ENCODE peak calls at places on chromosomes 6 and 20, in five cellular contexts. M is Caco-2, L is A673, G is foreskin fibroblast, D is adrenal gland. O is an unnamed sample.

GRCh38 chr20:42701948-42702347 is 487.8 kb downstream of the PTPRT start:
- DNase-seq in D (no peak), M (no peak), G (no peak), L (no peak), O (no peak)

GRCh38 chr6:141195251-141195832 is 937.4 kb upstream of the GJE1 start:
- DNase-seq in G (no peak), D (no peak), L (no peak), M (no peak), O (no peak)

GRCh38 chr6:45420083-45420908 is 42.6 kb upstream of the SUPT3H start:
- DNase-seq in L (peak; percentile 44), G (peak; percentile 77), M (no peak), D (no peak), O (no peak)

GRCh38 chr20:22546344-22546743 is 38.0 kb downstream of the FOXA2 start:
- DNase-seq in L (no peak), G (no peak), D (no peak), M (no peak), O (no peak)

GRCh38 chr6:84853901-84854300 is 89.5 kb upstream of the TBX18 start:
- DNase-seq in L (no peak), D (no peak), G (peak; percentile 66), M (no peak), O (no peak)

GRCh38 chr6:84026721-84027164 is 6.8 kb upstream of the MRAP2 start:
- DNase-seq in M (no peak), D (no peak), G (peak; percentile 16), L (peak; percentile 23), O (no peak)

GRCh38 chr6:3510617-3511016 is 53.8 kb upstream of the SLC22A23 start:
- DNase-seq in D (no peak), G (no peak), M (no peak), L (no peak), O (no peak)

GRCh38 chr6:160952633-160953281 is 38.8 kb upstream of the MAP3K4 start:
- DNase-seq in D (no peak), G (peak; percentile 10), M (no peak), L (no peak), O (no peak)

GRCh38 chr20:48012401-48012974 is 227.2 kb upstream of the SULF2 start:
- DNase-seq in L (no peak), G (peak; percentile 1), D (no peak), M (no peak), O (no peak)

GRCh38 chr20:6769953-6770831 is 2.7 kb downstream of the BMP2 start:
- DNase-seq in M (peak; percentile 47), D (no peak), L (no peak), G (peak; percentile 68), O (no peak)

GRCh38 chr6:10093282-10093681 is 321.6 kb downstream of the TFAP2A start:
- DNase-seq in D (no peak), M (no peak), G (no peak), L (no peak), O (no peak)

GRCh38 chr6:118325220-118325860 is 222.8 kb upstream of the PLN start:
- DNase-seq in L (no peak), G (peak; percentile 73), M (no peak), D (no peak), O (no peak)

GRCh38 chr6:19433101-19433500 is 404.1 kb upstream of the ID4 start:
- DNase-seq in L (peak; percentile 49), G (no peak), D (no peak), M (no peak), O (no peak)

GRCh38 chr20:35972445-35972844 is 4.1 kb downstream of the CNBD2 start:
- DNase-seq in L (no peak), G (peak; percentile 63), M (no peak), D (peak; percentile 63), O (peak; percentile 80)

GRCh38 chr6:163354085-163354484 is 60.4 kb upstream of the QKI start:
- DNase-seq in M (no peak), L (no peak), G (peak; percentile 9), D (peak; percentile 77), O (no peak)

GRCh38 chr20:24622856-24623255 is 153.4 kb downstream of the SYNDIG1 start:
- DNase-seq in G (peak; percentile 20), M (no peak), D (no peak), L (no peak), O (no peak)

GRCh38 chr20:34567885-34568865 is 9.7 kb downstream of the MAP1LC3A start:
- DNase-seq in G (no peak), D (no peak), M (peak; percentile 35), L (no peak), O (no peak)

GRCh38 chr6:20468179-20468578 is 66.1 kb upstream of the CDKAL1 start:
- DNase-seq in D (no peak), L (no peak), G (no peak), M (no peak), O (no peak)

GRCh38 chr6:14542670-14543366 is 425.2 kb downstream of the CD83 start:
- DNase-seq in G (peak; percentile 88), M (no peak), D (no peak), L (peak; percentile 67), O (peak; percentile 37)

GRCh38 chr6:9173229-9173628 is 737.9 kb upstream of the SLC35B3 start:
- DNase-seq in D (no peak), G (no peak), L (no peak), M (no peak), O (no peak)

GRCh38 chr6:2061880-2062279 is 183.5 kb downstream of the GMDS start:
- DNase-seq in G (peak; percentile 17), L (no peak), D (no peak), M (no peak), O (no peak)

GRCh38 chr6:120511712-120512111 is 822.6 kb downstream of the TBC1D32 start:
- DNase-seq in L (no peak), G (no peak), M (no peak), D (no peak), O (no peak)

GRCh38 chr6:24033284-24033683 is 92.7 kb upstream of the NRSN1 start:
- DNase-seq in L (no peak), G (no peak), D (no peak), M (peak; percentile 52), O (no peak)

GRCh38 chr6:50608421-50608820 is 104.9 kb upstream of the TFAP2D start:
- DNase-seq in D (no peak), L (no peak), G (no peak), M (no peak), O (no peak)

GRCh38 chr6:35488517-35488862 is 8.4 kb downstream of the TEAD3 start:
- DNase-seq in M (no peak), L (no peak), D (no peak), G (no peak), O (no peak)

GRCh38 chr20:610130-611046 is at the start of gene TCF15:
- DNase-seq in L (peak; percentile 45), M (no peak), D (no peak), G (peak; percentile 29), O (no peak)

GRCh38 chr6:139841794-139842215 is 467.4 kb upstream of the CITED2 start:
- DNase-seq in G (no peak), L (no peak), D (no peak), M (no peak), O (no peak)

GRCh38 chr6:166330612-166331011 is 11.7 kb downstream of the SFT2D1 start:
- DNase-seq in G (peak; percentile 38), M (no peak), L (no peak), D (no peak), O (no peak)

GRCh38 chr6:164812706-164813105 is 496.7 kb downstream of the C6orf118 start:
- DNase-seq in M (no peak), L (no peak), D (no peak), G (no peak), O (no peak)

GRCh38 chr6:41239467-41240159 is 11.5 kb downstream of the TREML4 start:
- DNase-seq in D (no peak), L (no peak), G (no peak), M (no peak), O (no peak)

GRCh38 chr6:140542858-140543257 is 1168.4 kb upstream of the CITED2 start:
- DNase-seq in M (no peak), G (no peak), D (no peak), L (no peak), O (no peak)

GRCh38 chr20:59623133-59623532 is 18.8 kb downstream of the PHACTR3 start:
- DNase-seq in G (no peak), D (no peak), M (no peak), L (no peak), O (no peak)

GRCh38 chr20:59624401-59624800 is 20.1 kb downstream of the PHACTR3 start:
- DNase-seq in M (no peak), D (no peak), G (no peak), L (no peak), O (no peak)

GRCh38 chr20:59623583-59623982 is 19.2 kb downstream of the PHACTR3 start:
- DNase-seq in M (no peak), G (no peak), D (no peak), L (no peak), O (no peak)

GRCh38 chr20:59627298-59627697 is 23.0 kb downstream of the PHACTR3 start:
- DNase-seq in D (no peak), G (no peak), M (no peak), L (no peak), O (no peak)

GRCh38 chr20:59625214-59625922 is 21.0 kb downstream of the PHACTR3 start:
- DNase-seq in G (no peak), D (no peak), L (no peak), M (no peak), O (no peak)
- H3K4me3 ChIP-seq in G (no peak overlapping the region), D (no peak overlapping the region), L (no peak overlapping the region), M (no peak overlapping the region), O (no peak overlapping the region)

GRCh38 chr6:148595550-148595949 is 151.3 kb upstream of the UST start:
- DNase-seq in L (no peak), G (no peak), D (no peak), M (no peak), O (no peak)

GRCh38 chr6:148596886-148597455 is 149.9 kb upstream of the UST start:
- DNase-seq in L (peak; percentile 33), G (no peak), D (no peak), M (no peak), O (no peak)

GRCh38 chr6:148599967-148600426 is 146.8 kb upstream of the UST start:
- DNase-seq in L (no peak), G (no peak), D (no peak), M (no peak), O (no peak)

GRCh38 chr6:148602136-148602535 is 144.7 kb upstream of the UST start:
- DNase-seq in G (no peak), M (no peak), D (no peak), L (no peak), O (no peak)

GRCh38 chr6:148598690-148599089 is 148.1 kb upstream of the UST start:
- DNase-seq in L (no peak), G (no peak), M (no peak), D (no peak), O (no peak)
- H3K4me3 ChIP-seq in L (no peak overlapping the region), G (no peak overlapping the region), M (no peak overlapping the region), D (no peak overlapping the region), O (no peak overlapping the region)

GRCh38 chr6:30508890-30509736 is 19.8 kb downstream of the HLA-E start:
- DNase-seq in L (no peak), G (peak; percentile 39), M (no peak), D (no peak), O (no peak)
- H3K4me3 ChIP-seq in L (no peak overlapping the region), G (no peak overlapping the region), M (no peak overlapping the region), D (no peak overlapping the region), O (no peak overlapping the region)

DNA sequence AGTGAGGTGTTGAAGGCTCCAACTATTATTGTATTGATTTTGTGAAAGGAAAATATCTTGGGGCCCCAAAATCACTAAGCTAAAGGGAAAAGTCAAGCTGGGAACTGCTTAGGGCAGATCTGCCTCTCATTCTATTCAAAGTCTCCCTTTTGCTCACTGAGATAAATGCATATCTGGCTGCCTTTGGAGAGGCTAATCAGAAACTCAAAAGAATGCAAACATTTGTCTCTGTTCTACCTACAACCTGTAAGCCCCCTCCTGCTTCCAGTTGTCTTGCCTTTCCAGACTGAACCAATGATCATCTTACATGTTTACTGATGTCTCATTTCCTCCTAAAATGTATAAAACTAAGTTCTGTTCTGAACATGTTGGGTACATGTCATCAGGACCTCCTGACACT is 125.9 kb downstream of the HTR1B start:
- DNase-seq in M (no peak), D (no peak), G (no peak), L (no peak), O (no peak)
- H3K4me3 ChIP-seq in M (no peak overlapping the region), D (no peak overlapping the region), G (no peak overlapping the region), L (no peak overlapping the region), O (no peak overlapping the region)

O was measured in HFF-Myc.